ENCODE peak calls at places on chromosomes 2 and 18, in four cellular contexts. One of them, this sample, is unnamed.

GRCh38 chr2:2623939-2624338 is 292.9 kb upstream of the MYT1L start:
- DNase-seq in astrocyte of the cerebellum: no peak
- DNase-seq in NB4: no peak
- DNase-seq in Calu3: no peak
- DNase-seq in this sample: no peak

GRCh38 chr2:16030206-16031054 is 90.1 kb downstream of the MYCN start:
- DNase-seq in astrocyte of the cerebellum: no peak
- DNase-seq in NB4: no peak
- DNase-seq in Calu3: no peak
- DNase-seq in this sample: no peak

GRCh38 chr18:6434987-6435709 is 20.4 kb upstream of the L3MBTL4 start:
- DNase-seq in astrocyte of the cerebellum: no peak
- DNase-seq in NB4: no peak
- DNase-seq in Calu3: no peak
- DNase-seq in this sample: no peak

GRCh38 chr2:112317303-112318158 is 42.1 kb downstream of the ZC3H6 start:
- DNase-seq in astrocyte of the cerebellum: no peak
- DNase-seq in NB4: no peak
- DNase-seq in Calu3: no peak
- DNase-seq in this sample: no peak

GRCh38 chr2:24875272-24875671 is 44.8 kb downstream of the ADCY3 start:
- DNase-seq in astrocyte of the cerebellum: peak
- DNase-seq in NB4: peak
- DNase-seq in Calu3: no peak
- DNase-seq in this sample: no peak

GRCh38 chr2:43585708-43586107 is 10.1 kb downstream of the THADA start:
- DNase-seq in astrocyte of the cerebellum: no peak
- DNase-seq in NB4: no peak
- DNase-seq in Calu3: no peak
- DNase-seq in this sample: no peak

GRCh38 chr2:172280820-172281454 is 146.4 kb upstream of the ITGA6 start:
- DNase-seq in astrocyte of the cerebellum: no peak
- DNase-seq in NB4: peak
- DNase-seq in Calu3: no peak
- DNase-seq in this sample: no peak

GRCh38 chr2:43265006-43265770 is 38.8 kb upstream of the ZFP36L2 start:
- DNase-seq in astrocyte of the cerebellum: peak
- DNase-seq in NB4: no peak
- DNase-seq in Calu3: no peak
- DNase-seq in this sample: no peak

GRCh38 chr18:29188760-29189159 is 1011.8 kb upstream of the CDH2 start:
- DNase-seq in astrocyte of the cerebellum: no peak
- DNase-seq in NB4: no peak
- DNase-seq in Calu3: no peak
- DNase-seq in this sample: no peak

GRCh38 chr2:207621640-207622039 is 3.6 kb downstream of the METTL21A start:
- DNase-seq in astrocyte of the cerebellum: no peak
- DNase-seq in NB4: no peak
- DNase-seq in Calu3: no peak
- DNase-seq in this sample: no peak

GRCh38 chr2:73043279-73043678 is 28.2 kb downstream of the SFXN5 start:
- DNase-seq in astrocyte of the cerebellum: no peak
- DNase-seq in NB4: no peak
- DNase-seq in Calu3: no peak
- DNase-seq in this sample: no peak

GRCh38 chr2:232980683-232981082 is 32.4 kb downstream of the NGEF start:
- DNase-seq in astrocyte of the cerebellum: no peak
- DNase-seq in NB4: peak
- DNase-seq in Calu3: no peak
- DNase-seq in this sample: no peak

GRCh38 chr2:132416080-132416911 is at the start of gene GPR39:
- DNase-seq in astrocyte of the cerebellum: peak
- DNase-seq in NB4: no peak
- DNase-seq in Calu3: peak
- DNase-seq in this sample: no peak

GRCh38 chr2:113253453-113253852 is 25.3 kb downstream of the PAX8 start:
- DNase-seq in astrocyte of the cerebellum: no peak
- DNase-seq in NB4: peak
- DNase-seq in Calu3: no peak
- DNase-seq in this sample: no peak

GRCh38 chr2:172361360-172361759 is 66.0 kb upstream of the ITGA6 start:
- DNase-seq in astrocyte of the cerebellum: no peak
- DNase-seq in NB4: no peak
- DNase-seq in Calu3: no peak
- DNase-seq in this sample: no peak

GRCh38 chr18:32893915-32894314 is 121.1 kb upstream of the KLHL14 start:
- DNase-seq in astrocyte of the cerebellum: no peak
- DNase-seq in NB4: peak
- DNase-seq in Calu3: no peak
- DNase-seq in this sample: no peak

GRCh38 chr2:134693359-134694330 is 25.2 kb downstream of the TMEM163 start:
- DNase-seq in astrocyte of the cerebellum: no peak
- DNase-seq in NB4: no peak
- DNase-seq in Calu3: no peak
- DNase-seq in this sample: no peak

GRCh38 chr2:169276045-169276444 is 86.3 kb downstream of the LRP2 start:
- DNase-seq in astrocyte of the cerebellum: no peak
- DNase-seq in NB4: peak
- DNase-seq in Calu3: peak
- DNase-seq in this sample: no peak

GRCh38 chr2:203105996-203106395 is 91.3 kb downstream of the NBEAL1 start:
- DNase-seq in astrocyte of the cerebellum: no peak
- DNase-seq in NB4: no peak
- DNase-seq in Calu3: no peak
- DNase-seq in this sample: no peak

GRCh38 chr2:73985318-73986084 is 791 bp downstream of the TET3 start:
- DNase-seq in astrocyte of the cerebellum: no peak
- DNase-seq in NB4: peak
- DNase-seq in Calu3: peak
- DNase-seq in this sample: peak

GRCh38 chr2:238669046-238669445 is 178.8 kb upstream of the TWIST2 start:
- DNase-seq in astrocyte of the cerebellum: no peak
- DNase-seq in NB4: no peak
- DNase-seq in Calu3: no peak
- DNase-seq in this sample: no peak

GRCh38 chr2:238973038-238973772 is 125.3 kb downstream of the TWIST2 start:
- DNase-seq in astrocyte of the cerebellum: no peak
- DNase-seq in NB4: no peak
- DNase-seq in Calu3: no peak
- DNase-seq in this sample: no peak

GRCh38 chr2:138275881-138276280 is 225.7 kb upstream of the SPOPL start:
- DNase-seq in astrocyte of the cerebellum: peak
- DNase-seq in NB4: no peak
- DNase-seq in Calu3: no peak
- DNase-seq in this sample: no peak

GRCh38 chr2:221844187-221844586 is 272.1 kb upstream of the EPHA4 start:
- DNase-seq in astrocyte of the cerebellum: no peak
- DNase-seq in NB4: no peak
- DNase-seq in Calu3: no peak
- DNase-seq in this sample: no peak

GRCh38 chr2:118716102-118716501 is 131.3 kb downstream of the EN1 start:
- DNase-seq in astrocyte of the cerebellum: no peak
- DNase-seq in NB4: no peak
- DNase-seq in Calu3: no peak
- DNase-seq in this sample: no peak

GRCh38 chr2:7595181-7595580 is 678.0 kb downstream of the RNF144A start:
- DNase-seq in astrocyte of the cerebellum: no peak
- DNase-seq in NB4: no peak
- DNase-seq in Calu3: no peak
- DNase-seq in this sample: no peak

GRCh38 chr2:9972621-9973445 is 21.3 kb downstream of the GRHL1 start:
- DNase-seq in astrocyte of the cerebellum: no peak
- DNase-seq in NB4: no peak
- DNase-seq in Calu3: no peak
- DNase-seq in this sample: no peak

GRCh38 chr2:119517433-119517832 is 6.8 kb downstream of the SCTR start:
- DNase-seq in astrocyte of the cerebellum: no peak
- DNase-seq in NB4: peak
- DNase-seq in Calu3: peak
- DNase-seq in this sample: peak

GRCh38 chr2:54065411-54065810 is 50.0 kb upstream of the ACYP2 start:
- DNase-seq in astrocyte of the cerebellum: peak
- DNase-seq in NB4: no peak
- DNase-seq in Calu3: no peak
- DNase-seq in this sample: no peak

GRCh38 chr2:121888189-121888557 is 132.7 kb downstream of the TSN start:
- DNase-seq in astrocyte of the cerebellum: no peak
- DNase-seq in NB4: peak
- DNase-seq in Calu3: peak
- DNase-seq in this sample: peak

GRCh38 chr18:48942554-48943261 is 8.1 kb downstream of the SMAD7 start:
- DNase-seq in astrocyte of the cerebellum: peak
- DNase-seq in NB4: no peak
- DNase-seq in Calu3: peak
- DNase-seq in this sample: no peak

GRCh38 chr2:219054956-219055903 is 5.5 kb downstream of the IHH start:
- DNase-seq in astrocyte of the cerebellum: no peak
- DNase-seq in NB4: no peak
- DNase-seq in Calu3: no peak
- DNase-seq in this sample: no peak

GRCh38 chr2:73172963-73173362 is 29.4 kb upstream of the NOTO start:
- DNase-seq in astrocyte of the cerebellum: no peak
- DNase-seq in NB4: no peak
- DNase-seq in Calu3: no peak
- DNase-seq in this sample: peak

DNA sequence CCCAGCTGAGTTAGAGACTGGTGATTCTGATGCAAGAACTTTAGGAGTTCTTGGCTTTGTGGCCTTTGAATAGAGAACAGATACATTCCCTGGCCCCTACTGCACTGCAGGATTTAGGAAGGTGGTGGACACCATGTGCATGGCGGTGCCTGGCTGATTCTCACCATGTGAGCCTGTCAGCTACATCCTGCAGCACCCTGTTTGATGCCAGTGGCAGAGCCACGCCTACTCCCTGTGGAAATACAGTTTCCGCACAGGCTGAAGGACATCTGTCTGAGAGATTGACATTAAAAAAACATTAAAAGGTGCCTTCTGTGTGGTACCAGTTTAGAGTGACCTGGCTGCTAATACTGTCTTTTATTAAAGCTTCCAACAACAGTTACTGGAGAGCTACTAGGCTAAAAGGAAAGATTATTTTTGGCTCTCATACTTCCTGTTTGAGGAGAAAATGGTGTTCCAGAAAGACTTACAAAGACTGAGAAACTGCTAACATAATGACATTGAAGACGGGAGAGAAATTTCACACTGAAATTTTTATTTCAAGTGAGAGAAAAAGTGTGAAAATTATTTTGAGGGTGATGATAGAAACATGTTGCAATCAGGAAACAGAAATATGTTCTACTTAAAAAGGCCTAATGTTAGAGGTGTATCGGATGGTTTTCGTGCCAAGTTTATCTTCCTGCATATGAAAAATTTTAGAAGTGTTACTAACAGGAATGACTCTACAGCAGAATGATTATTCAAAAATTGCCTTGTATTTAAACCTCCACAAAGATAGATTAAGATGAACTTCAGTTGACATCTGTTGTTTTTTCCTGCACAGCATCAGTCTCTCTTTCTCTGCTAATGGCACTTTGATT is 50.3 kb downstream of the KCNE4 start:
- DNase-seq in astrocyte of the cerebellum: no peak
- DNase-seq in NB4: no peak
- DNase-seq in Calu3: no peak
- DNase-seq in this sample: no peak
- TF ChIP-seq CTCF in astrocyte of the cerebellum: no peak
- TF ChIP-seq CTCF in NB4: no peak
- TF ChIP-seq CTCF in Calu3: no peak
- TF ChIP-seq CTCF in this sample: no peak

GRCh38 chr2:231685349-231686191 is 22.8 kb upstream of the PTMA start:
- DNase-seq in astrocyte of the cerebellum: no peak
- DNase-seq in NB4: peak
- DNase-seq in Calu3: no peak
- DNase-seq in this sample: peak
- TF ChIP-seq CTCF in astrocyte of the cerebellum: peak
- TF ChIP-seq CTCF in NB4: peak
- TF ChIP-seq CTCF in Calu3: no peak
- TF ChIP-seq CTCF in this sample: peak

GRCh38 chr18:66560092-66560491 is 43.8 kb downstream of the CDH19 start:
- DNase-seq in astrocyte of the cerebellum: peak
- DNase-seq in NB4: peak
- DNase-seq in Calu3: peak
- DNase-seq in this sample: peak
- TF ChIP-seq CTCF in astrocyte of the cerebellum: peak
- TF ChIP-seq CTCF in NB4: peak
- TF ChIP-seq CTCF in Calu3: peak
- TF ChIP-seq CTCF in this sample: no peak

GRCh38 chr2:127142663-127143630 is 36.0 kb upstream of the BIN1 start:
- DNase-seq in astrocyte of the cerebellum: no peak
- DNase-seq in NB4: no peak
- DNase-seq in Calu3: no peak
- DNase-seq in this sample: no peak

GRCh38 chr2:127146820-127147502 is 40.0 kb upstream of the BIN1 start:
- DNase-seq in astrocyte of the cerebellum: no peak
- DNase-seq in NB4: no peak
- DNase-seq in Calu3: no peak
- DNase-seq in this sample: no peak

GRCh38 chr2:127145255-127145899 is 38.4 kb upstream of the BIN1 start:
- DNase-seq in astrocyte of the cerebellum: no peak
- DNase-seq in NB4: no peak
- DNase-seq in Calu3: no peak
- DNase-seq in this sample: no peak

GRCh38 chr2:127146071-127146725 is 39.2 kb upstream of the BIN1 start:
- DNase-seq in astrocyte of the cerebellum: no peak
- DNase-seq in NB4: no peak
- DNase-seq in Calu3: no peak
- DNase-seq in this sample: no peak

DNA sequence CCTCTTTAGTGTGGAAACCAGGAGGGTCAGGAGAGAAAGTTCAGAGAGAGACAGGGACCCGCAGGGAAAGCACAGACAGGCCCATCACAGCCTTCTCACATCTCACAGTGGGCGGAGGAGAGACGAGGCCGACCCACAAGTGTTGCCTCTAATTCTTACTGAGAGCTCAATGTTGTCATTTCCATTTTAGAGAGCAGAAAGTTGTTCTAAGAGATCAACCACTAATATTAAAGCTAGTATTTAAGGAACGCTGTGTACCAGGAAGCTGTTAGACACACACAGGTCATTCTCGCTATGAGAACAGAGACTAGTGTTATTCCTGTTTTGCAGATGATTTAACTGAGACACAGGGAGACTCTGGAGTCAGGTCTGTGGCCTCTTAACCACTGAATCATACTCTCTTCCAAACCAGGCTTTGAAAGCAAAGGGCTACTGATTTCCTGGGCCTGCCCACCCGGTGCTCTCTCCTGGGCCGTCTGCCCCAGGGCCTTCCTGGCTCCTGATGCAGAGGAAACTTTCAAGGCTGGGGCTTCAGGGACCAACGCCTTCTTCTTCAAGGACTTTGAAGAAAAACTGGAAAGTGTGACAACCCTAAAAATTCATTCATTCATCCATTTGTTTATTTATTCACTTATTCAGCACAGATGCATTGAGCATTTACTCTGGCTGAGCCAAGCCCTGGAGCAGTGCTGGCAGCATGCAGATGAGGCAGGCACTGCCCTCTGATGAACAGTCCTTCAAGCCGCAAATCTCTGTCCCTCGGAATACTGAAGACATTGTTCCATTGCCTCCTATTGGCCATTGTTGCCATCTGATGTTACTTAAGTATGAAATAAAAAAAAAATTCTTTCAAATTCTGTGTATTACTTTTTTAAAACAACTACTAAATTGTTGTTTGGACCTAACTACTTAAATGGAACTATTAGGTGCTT is 37.2 kb upstream of the BIN1 start:
- DNase-seq in astrocyte of the cerebellum: no peak
- DNase-seq in NB4: no peak
- DNase-seq in Calu3: no peak
- DNase-seq in this sample: no peak
- TF ChIP-seq CTCF in astrocyte of the cerebellum: no peak
- TF ChIP-seq CTCF in NB4: no peak
- TF ChIP-seq CTCF in Calu3: no peak
- TF ChIP-seq CTCF in this sample: no peak

This sample was measured in activated CD8-positive, alpha-beta T cell treated with anti-CD3 and anti-CD28 coated beads for 36 hours.